ENCODE peak calls at places on chromosomes 3 and 15, in nine cellular contexts. E is ovary, D is transverse colon, Q is upper lobe of left lung, S is IMR-90, Z is adrenal gland, L is heart left ventricle, T is testis, V is body of pancreas. U is an unnamed sample.

GRCh38 chr15:41994171-41994650 is 21.9 kb upstream of the EHD4 start:
- DNase-seq in E (no peak), D (no peak), Q (no peak), S (no peak), Z (no peak), L (no peak), T (no peak), V (no peak), U (no peak)

GRCh38 chr3:43707998-43708397 is 17.3 kb downstream of the ABHD5 start:
- DNase-seq in E (no peak), D (no peak), Q (no peak), S (peak), Z (no peak), L (no peak), T (no peak), V (no peak), U (no peak)

GRCh38 chr15:76391847-76392246 is 55.3 kb downstream of the ISL2 start:
- DNase-seq in E (no peak), D (no peak), Q (no peak), S (peak), Z (no peak), L (no peak), T (no peak), V (peak), U (no peak)

GRCh38 chr3:17078885-17079465 is 194.2 kb downstream of the PLCL2 start:
- DNase-seq in E (no peak), D (no peak), Q (no peak), S (no peak), Z (no peak), L (no peak), T (no peak), V (peak), U (no peak)

GRCh38 chr3:79249701-79250100 is 518.1 kb downstream of the ROBO1 start:
- DNase-seq in E (no peak), D (no peak), Q (no peak), S (peak), Z (no peak), L (no peak), T (no peak), V (no peak), U (no peak)

GRCh38 chr3:108818404-108818803 is 4.2 kb upstream of the TRAT1 start:
- DNase-seq in E (no peak), D (peak), Q (no peak), S (peak), Z (no peak), L (no peak), T (peak), V (peak), U (no peak)

GRCh38 chr3:173465112-173465511 is 67.6 kb downstream of the NLGN1 start:
- DNase-seq in E (no peak), D (no peak), Q (no peak), S (peak), Z (no peak), L (no peak), T (no peak), V (no peak), U (no peak)

GRCh38 chr15:55827204-55827603 is 84.3 kb upstream of the PRTG start:
- DNase-seq in E (no peak), D (no peak), Q (no peak), S (peak), Z (no peak), L (no peak), T (no peak), V (no peak), U (no peak)

GRCh38 chr3:17639765-17640164 is 102.7 kb downstream of the TBC1D5 start:
- DNase-seq in E (no peak), D (no peak), Q (no peak), S (peak), Z (no peak), L (no peak), T (no peak), V (no peak), U (peak)

GRCh38 chr3:133851266-133851906 is 44.3 kb downstream of the RAB6B start:
- DNase-seq in E (no peak), D (no peak), Q (no peak), S (no peak), Z (no peak), L (no peak), T (no peak), V (no peak), U (no peak)

GRCh38 chr3:52452570-52453221 is 1.1 kb downstream of the TNNC1 start:
- DNase-seq in E (no peak), D (no peak), Q (no peak), S (no peak), Z (no peak), L (peak), T (no peak), V (no peak), U (peak)

GRCh38 chr3:123951522-123952447 is 9.2 kb downstream of the CCDC14 start:
- DNase-seq in E (no peak), D (no peak), Q (no peak), S (peak), Z (no peak), L (no peak), T (no peak), V (no peak), U (no peak)

GRCh38 chr3:105542604-105543003 is 175.9 kb downstream of the ALCAM start:
- DNase-seq in E (no peak), D (no peak), Q (no peak), S (no peak), Z (no peak), L (no peak), T (no peak), V (no peak), U (no peak)
- H3K27ac ChIP-seq in E (no peak), D (no peak), Q (no peak), S (no peak), Z (no peak), L (no peak), T (no peak), V (no peak), U (no peak)

DNA sequence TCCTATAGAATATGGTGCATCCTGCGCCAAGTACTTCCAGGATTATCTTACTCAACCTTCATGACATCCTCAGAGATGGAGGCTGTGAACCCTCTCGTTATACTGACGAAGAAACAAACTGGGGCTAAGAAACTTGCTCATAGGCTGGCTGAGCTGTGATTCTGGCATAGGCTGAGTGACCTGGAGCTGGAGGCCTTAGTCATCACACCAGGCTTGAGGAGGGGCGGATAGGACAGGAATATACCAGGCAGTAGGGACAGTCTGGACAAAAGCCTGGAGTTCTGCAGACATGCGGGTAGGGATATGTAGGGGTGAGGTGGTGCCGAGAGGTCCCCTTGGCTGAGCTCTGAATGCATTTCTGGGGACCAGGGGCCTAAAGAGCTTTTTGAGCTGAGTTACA is 18.1 kb downstream of the HEMK1 start:
- DNase-seq in E (no peak), D (no peak), Q (no peak), S (peak), Z (no peak), L (no peak), T (no peak), V (no peak), U (peak)
- TF ChIP-seq POLR2A in E (no peak), D (no peak), Q (no peak), S (no peak), Z (no peak), L (no peak), T (no peak), V (no peak), U (peak)

GRCh38 chr3:58177747-58178527 is 32.8 kb downstream of the DNASE1L3 start:
- DNase-seq in E (peak), D (peak), Q (peak), S (peak), Z (peak), L (peak), T (peak), V (peak), U (peak)
- H3K4me3 ChIP-seq in E (peak), D (peak), Q (peak), S (peak), Z (no peak), L (peak), T (peak), V (no peak), U (peak)

GRCh38 chr3:69370156-69370944 is 15.5 kb downstream of the FRMD4B start:
- DNase-seq in E (peak), D (peak), Q (peak), S (no peak), Z (peak), L (peak), T (peak), V (peak), U (peak)
- H3K27ac ChIP-seq in E (no peak), D (peak), Q (peak), S (no peak), Z (no peak), L (peak), T (no peak), V (no peak), U (no peak)

GRCh38 chr15:31227235-31227634 is 99.4 kb upstream of the KLF13 start:
- DNase-seq in E (no peak), D (no peak), Q (no peak), S (no peak), Z (no peak), L (no peak), T (no peak), V (no peak), U (no peak)

GRCh38 chr15:31230630-31231485 is 95.8 kb upstream of the KLF13 start:
- DNase-seq in E (no peak), D (peak), Q (no peak), S (no peak), Z (no peak), L (no peak), T (no peak), V (no peak), U (no peak)

GRCh38 chr15:31227954-31228542 is 98.6 kb upstream of the KLF13 start:
- DNase-seq in E (no peak), D (no peak), Q (no peak), S (no peak), Z (no peak), L (no peak), T (no peak), V (no peak), U (no peak)

GRCh38 chr15:31226011-31226410 is 100.6 kb upstream of the KLF13 start:
- DNase-seq in E (no peak), D (no peak), Q (no peak), S (no peak), Z (no peak), L (no peak), T (peak), V (no peak), U (no peak)

DNA sequence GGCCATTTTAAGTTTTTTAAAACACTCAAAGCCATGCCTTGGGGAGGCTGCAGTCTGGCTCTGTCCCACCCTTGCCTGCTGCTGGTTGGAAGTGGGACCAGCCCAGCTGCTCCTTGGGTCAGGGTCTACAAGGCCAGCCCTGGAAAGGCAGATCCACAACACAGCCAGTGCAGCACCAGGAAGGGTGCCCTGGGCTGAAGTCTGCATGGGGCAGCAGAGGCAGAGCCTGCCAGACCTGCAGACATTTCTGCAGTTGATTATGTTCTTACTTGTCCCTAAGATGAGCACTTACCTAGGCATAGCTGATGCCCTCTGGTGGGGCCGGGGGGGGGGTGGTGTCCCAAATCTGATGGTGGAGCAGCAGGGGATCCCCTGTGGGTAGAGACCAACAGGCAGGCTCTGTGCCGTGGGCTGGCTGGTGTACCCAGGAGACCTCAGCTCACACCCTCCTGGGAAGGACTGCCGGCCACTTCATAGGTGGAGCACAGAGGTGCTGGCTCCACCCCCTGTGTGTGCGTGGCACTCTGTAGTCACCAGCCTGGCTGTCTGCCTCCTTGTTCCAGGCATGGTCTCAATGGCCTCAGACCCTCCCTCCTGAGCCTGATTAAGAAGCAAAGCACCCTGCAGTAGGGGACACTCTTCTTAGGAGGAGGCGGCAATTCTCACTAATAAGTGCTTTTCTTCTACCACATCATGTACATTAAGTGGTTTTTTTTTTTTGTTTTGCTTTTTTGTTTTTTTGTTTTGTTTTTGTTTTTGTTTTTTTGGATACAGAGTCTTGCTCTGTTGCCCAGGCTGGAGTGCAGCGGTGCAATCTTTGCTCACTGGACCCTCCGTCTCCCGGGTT is 97.4 kb upstream of the KLF13 start:
- DNase-seq in E (no peak), D (peak), Q (no peak), S (no peak), Z (no peak), L (no peak), T (no peak), V (peak), U (no peak)
- TF ChIP-seq POLR2A in E (no peak), D (peak), Q (peak), S (no peak), Z (no peak), L (no peak), T (no peak), V (peak), U (no peak)

DNA sequence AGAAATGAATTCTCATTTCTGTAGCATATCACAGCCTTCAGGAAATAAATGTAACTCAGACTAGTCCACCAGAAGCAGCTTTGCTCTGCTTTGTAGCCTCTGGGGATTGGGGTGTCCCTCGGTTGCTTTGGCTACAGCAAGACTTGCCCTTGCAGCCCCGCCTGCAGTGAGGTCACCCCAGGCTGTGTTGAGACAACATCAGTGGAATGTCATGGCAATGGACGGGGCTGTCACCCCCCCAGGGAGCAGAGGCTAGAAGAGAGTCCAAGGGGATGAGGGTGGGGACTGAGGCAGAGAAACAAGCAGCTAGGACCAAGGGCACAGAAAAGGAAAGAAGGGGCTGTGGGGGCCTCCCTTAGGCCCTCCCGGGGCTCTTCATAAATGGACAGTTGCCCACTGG is 854 bp downstream of the CLEC3B start:
- DNase-seq in E (no peak), D (peak), Q (no peak), S (peak), Z (peak), L (peak), T (no peak), V (peak), U (peak)
- H3K4me3 ChIP-seq in E (no peak), D (no peak), Q (peak), S (no peak), Z (no peak), L (peak), T (no peak), V (no peak), U (peak)

DNA sequence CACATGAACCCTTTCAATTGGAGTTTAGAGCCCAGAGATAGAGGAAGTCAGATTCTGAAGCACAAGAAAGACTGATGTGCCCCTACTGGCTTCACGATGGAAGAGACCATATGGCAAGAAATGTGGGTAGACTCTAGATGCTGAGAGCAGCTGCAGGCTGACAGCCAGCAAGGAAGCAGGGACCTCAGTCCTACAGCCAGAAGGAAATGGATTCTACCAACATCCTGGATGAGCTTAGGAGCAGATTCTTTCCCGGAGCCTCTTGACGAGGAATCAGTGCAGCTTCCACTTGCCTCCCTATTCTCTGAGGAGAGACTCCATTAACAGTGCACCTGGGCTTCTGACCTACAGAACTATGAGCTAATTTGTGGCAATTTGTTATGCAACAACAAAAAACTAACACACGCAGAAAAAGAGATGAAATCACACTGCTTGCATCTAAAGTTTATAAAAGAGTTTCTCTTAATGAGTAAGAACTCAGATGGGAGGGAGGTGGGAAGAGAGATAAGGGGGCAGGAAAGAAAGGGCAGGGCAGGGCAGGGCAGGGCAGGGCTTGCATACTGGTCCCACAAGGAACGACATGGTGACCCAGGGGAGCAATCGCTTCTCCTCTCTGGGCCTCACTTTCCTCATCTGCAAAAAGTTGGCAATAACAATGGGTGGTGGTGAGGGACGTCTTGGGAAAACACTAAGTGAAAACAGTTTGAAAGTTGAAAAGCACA is 440.9 kb downstream of the FOXP1 start:
- DNase-seq in E (no peak), D (no peak), Q (no peak), S (peak), Z (no peak), L (no peak), T (no peak), V (no peak), U (no peak)
- H3K27ac ChIP-seq in E (no peak), D (peak), Q (no peak), S (no peak), Z (no peak), L (no peak), T (no peak), V (peak), U (no peak)

U was measured in gastrocnemius medialis.